ENCODE peak calls at places on chromosomes 13 and 19, in nine cellular contexts. K, X, E, G, R, O, U, H and P are unnamed samples.

GRCh38 chr13:73984949-73985691 is 149.1 kb downstream of the KLF12 start:
- DNase-seq in X (no peak), H (no peak), G (no peak), O (no peak), R (no peak), E (no peak), K (peak; percentile 37), U (no peak), P (no peak)

GRCh38 chr13:65724261-65724660 is 1505.9 kb downstream of the PCDH9 start:
- DNase-seq in U (no peak), G (no peak), K (no peak), E (no peak), H (no peak), R (no peak), O (no peak), X (no peak), P (no peak)

GRCh38 chr13:39201075-39201630 is 162.9 kb downstream of the NHLRC3 start:
- DNase-seq in K (no peak), G (no peak), U (no peak), E (no peak), H (no peak), X (no peak), R (no peak), O (no peak), P (no peak)

GRCh38 chr13:69950160-69950559 is 157.5 kb upstream of the ATXN8OS start:
- DNase-seq in H (no peak), X (no peak), U (no peak), K (no peak), E (no peak), R (no peak), O (no peak), G (no peak), P (no peak)

GRCh38 chr13:26254583-26255102 is 714 bp downstream of the CDK8 start:
- DNase-seq in U (peak; percentile 68), O (no peak), E (peak; percentile 33), G (no peak), X (peak; percentile 55), K (peak; percentile 73), R (peak; percentile 44), H (no peak), P (peak; percentile 72)

GRCh38 chr13:30744056-30744684 is 8.8 kb downstream of the ALOX5AP start:
- DNase-seq in H (peak; percentile 95), U (no peak), O (peak; percentile 19), R (peak; percentile 54), E (peak; percentile 35), K (no peak), G (no peak), X (peak; percentile 6), P (peak; percentile 93)

GRCh38 chr13:43411741-43412140 is 375.0 kb downstream of the ENOX1 start:
- DNase-seq in U (no peak), O (no peak), R (no peak), X (no peak), E (no peak), G (no peak), K (no peak), H (no peak), P (no peak)

GRCh38 chr13:34035676-34036325 is 217.9 kb downstream of the RFC3 start:
- DNase-seq in H (no peak), E (peak; percentile 65), X (no peak), G (peak; percentile 2), U (no peak), K (no peak), R (peak; percentile 57), O (no peak), P (no peak)

DNA sequence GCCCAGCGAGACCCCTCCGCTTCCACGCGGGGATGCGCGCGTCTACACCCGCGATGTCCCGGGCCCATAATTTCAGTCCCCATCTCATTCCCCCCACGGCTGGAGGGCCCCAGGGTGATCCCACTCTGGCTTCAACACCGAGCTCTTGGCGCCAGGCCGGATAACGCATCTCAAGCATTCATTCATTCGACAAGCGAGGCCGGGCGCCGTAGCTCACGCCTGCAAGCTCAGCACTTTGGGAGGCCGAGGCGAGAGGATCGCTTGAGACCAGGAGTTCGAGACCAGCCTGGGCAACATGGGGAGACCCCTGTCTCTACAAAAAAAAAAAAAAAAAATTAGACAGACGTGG is 5.9 kb downstream of the ANGPTL6 start:
- DNase-seq in R (no peak), X (peak; percentile 44), K (no peak), G (no peak), U (no peak), O (no peak), E (no peak), H (no peak), P (no peak)
- H3K4me3 ChIP-seq in R (no peak overlapping the region), X (peak overlapping the region; percentile 38), K (peak overlapping the region; percentile 55), G (peak overlapping the region; percentile 45), U (peak overlapping the region; percentile 35), O (no peak overlapping the region), E (peak overlapping the region; percentile 34), H (peak overlapping the region; percentile 21), P (peak overlapping the region; percentile 17)

GRCh38 chr19:9039728-9040127 is 29.5 kb upstream of the MUC16 start:
- DNase-seq in U (no peak), R (no peak), K (no peak), O (no peak), G (no peak), E (no peak), X (no peak), H (no peak), P (no peak)

GRCh38 chr19:9041023-9041422 is 30.8 kb upstream of the MUC16 start:
- DNase-seq in U (no peak), E (no peak), K (no peak), R (no peak), G (no peak), H (no peak), O (no peak), X (no peak), P (no peak)

GRCh38 chr19:9040131-9040530 is 29.9 kb upstream of the MUC16 start:
- DNase-seq in O (no peak), H (no peak), X (no peak), R (no peak), E (no peak), U (no peak), G (no peak), K (no peak), P (no peak)

GRCh38 chr19:9032136-9032626 is 22.0 kb upstream of the MUC16 start:
- DNase-seq in O (no peak), R (no peak), G (no peak), E (no peak), U (no peak), H (no peak), K (no peak), X (no peak), P (no peak)

DNA sequence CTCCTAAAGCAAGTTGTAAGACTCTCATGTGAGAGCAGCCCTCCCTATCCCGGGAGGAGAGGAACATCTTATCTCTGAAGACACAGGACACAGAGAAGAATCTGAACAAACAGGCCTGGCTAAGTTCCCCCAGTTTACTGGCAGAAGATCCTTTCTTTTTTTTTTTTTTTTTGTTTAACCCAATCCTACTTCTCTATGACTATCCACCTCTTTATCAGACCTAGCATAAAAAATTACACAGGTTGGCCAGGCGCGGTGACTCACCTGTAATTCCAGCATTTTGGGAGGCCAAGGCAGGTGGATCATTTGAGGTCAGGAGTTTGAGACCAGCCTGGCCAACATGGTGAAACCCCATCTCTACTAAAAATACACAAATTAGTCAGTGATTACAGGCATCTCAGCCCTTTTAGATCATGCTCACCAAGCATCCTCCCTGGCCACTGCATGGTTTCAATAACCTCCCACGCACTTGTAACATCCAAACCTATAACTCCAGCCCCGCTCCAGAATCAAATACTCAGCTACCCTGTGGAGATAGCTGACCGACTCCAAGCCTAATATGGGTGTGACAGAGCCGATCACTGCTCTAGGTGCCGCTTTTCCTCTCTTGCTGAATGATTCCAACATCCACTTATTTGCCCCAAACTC is 27.3 kb upstream of the MUC16 start:
- DNase-seq in R (no peak), X (peak; percentile 9), G (no peak), U (no peak), E (no peak), H (no peak), O (no peak), K (no peak), P (no peak)
- TF ChIP-seq REST in R (no peak), X (no peak), G (no peak), U (no peak), E (no peak), H (no peak), O (no peak), K (no peak), P (no peak)

GRCh38 chr19:17555480-17555928 is at the start of gene COLGALT1:
- DNase-seq in H (peak; percentile 77), E (peak; percentile 94), O (peak; percentile 96), U (peak; percentile 99), G (peak; percentile 51), R (peak; percentile 89), K (peak; percentile 100), X (peak; percentile 100), P (peak; percentile 99)

GRCh38 chr19:17555929-17556813 is 722 bp downstream of the COLGALT1 start:
- DNase-seq in E (peak; percentile 71), R (no peak), G (no peak), U (peak; percentile 74), O (no peak), K (peak; percentile 81), H (no peak), X (peak; percentile 78), P (no peak)

GRCh38 chr19:17553256-17553655 is 2.2 kb upstream of the COLGALT1 start:
- DNase-seq in R (no peak), X (peak; percentile 75), E (no peak), U (no peak), H (no peak), K (peak; percentile 45), G (no peak), O (no peak), P (peak; percentile 71)

GRCh38 chr19:17556995-17557394 is 1.5 kb downstream of the COLGALT1 start:
- DNase-seq in R (no peak), H (no peak), U (no peak), E (no peak), K (no peak), G (no peak), X (no peak), O (no peak), P (no peak)

GRCh38 chr19:17554968-17555479 is 425 bp upstream of the COLGALT1 start:
- DNase-seq in H (no peak), U (no peak), K (no peak), X (no peak), E (no peak), R (no peak), O (no peak), G (peak; percentile 12), P (no peak)
- H3K4me3 ChIP-seq in H (peak overlapping the region; percentile 65), U (peak overlapping the region; percentile 76), K (peak overlapping the region; percentile 77), X (peak overlapping the region; percentile 74), E (peak overlapping the region; percentile 100), R (peak overlapping the region; percentile 68), O (peak overlapping the region; percentile 100), G (peak overlapping the region; percentile 73), P (peak overlapping the region; percentile 89)

DNA sequence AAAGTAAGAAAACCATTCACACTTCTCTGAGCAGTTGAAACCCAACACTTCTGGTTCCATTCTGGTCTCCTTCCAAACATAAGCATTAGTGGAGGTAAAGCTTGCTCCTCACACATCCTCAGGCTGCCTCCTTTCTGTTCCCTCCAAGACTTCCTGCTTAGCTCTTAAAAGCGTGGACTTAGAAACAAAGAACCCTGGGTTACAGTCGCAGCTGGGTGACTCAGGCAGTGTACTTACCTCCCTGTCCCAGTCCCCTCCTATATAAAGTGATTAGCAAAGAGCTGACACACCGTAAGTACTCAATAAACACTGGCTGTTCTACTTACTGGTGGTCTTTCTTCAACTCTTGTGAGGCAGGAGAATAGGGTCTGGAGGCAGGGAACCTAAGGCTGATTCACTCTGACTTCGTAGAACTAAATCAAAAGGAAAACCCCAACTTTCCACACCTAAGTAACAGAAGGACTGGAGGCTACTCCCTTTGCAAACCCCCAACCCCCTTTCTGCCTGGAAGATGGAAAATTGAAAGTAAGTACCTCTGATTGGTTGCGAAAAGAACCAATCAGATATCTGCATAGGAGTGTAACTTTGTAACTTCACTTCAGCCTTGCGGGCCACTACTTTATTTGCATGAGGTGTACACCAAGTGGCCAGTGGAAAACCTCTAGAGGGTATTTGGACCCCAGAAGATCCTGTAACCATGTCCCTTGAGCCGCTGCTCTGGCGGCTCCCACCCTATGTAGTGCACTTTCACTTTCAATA is 165.4 kb downstream of the SUCLA2 start:
- DNase-seq in E (no peak), G (no peak), K (no peak), H (no peak), O (no peak), X (no peak), R (no peak), U (no peak), P (no peak)
- TF ChIP-seq REST in E (no peak), G (no peak), K (no peak), H (no peak), O (no peak), X (no peak), R (no peak), U (no peak), P (no peak)